ENCODE peak calls at places on chromosomes 2 and 18, in four cellular contexts. One of them, this sample, is unnamed.
A peak's percentile ranks its signal among the peaks of the same experiment; 100 is the strongest.

GRCh38 chr18:59198215-59198614 is 21.7 kb upstream of the GRP start:
- DNase-seq in K562: no peak
- DNase-seq in stomach: no peak
- DNase-seq in esophagus muscularis mucosa: no peak
- DNase-seq in this sample: no peak

GRCh38 chr18:54506516-54507261 is 84.4 kb upstream of the DYNAP start:
- DNase-seq in K562: no peak
- DNase-seq in esophagus muscularis mucosa: no peak
- DNase-seq in stomach: no peak
- DNase-seq in this sample: peak; percentile 5

GRCh38 chr2:132955871-132956615 is 286.0 kb upstream of the LYPD1 start:
- DNase-seq in esophagus muscularis mucosa: no peak
- DNase-seq in stomach: no peak
- DNase-seq in K562: no peak
- DNase-seq in this sample: no peak

GRCh38 chr2:31031132-31031706 is 107.0 kb downstream of the GALNT14 start:
- DNase-seq in K562: no peak
- DNase-seq in stomach: no peak
- DNase-seq in esophagus muscularis mucosa: no peak
- DNase-seq in this sample: no peak

GRCh38 chr2:30410217-30410616 is 36.8 kb upstream of the LCLAT1 start:
- DNase-seq in esophagus muscularis mucosa: no peak
- DNase-seq in stomach: no peak
- DNase-seq in K562: no peak
- DNase-seq in this sample: no peak

GRCh38 chr18:40452599-40452998 is 1502.4 kb upstream of the PIK3C3 start:
- DNase-seq in esophagus muscularis mucosa: no peak
- DNase-seq in K562: no peak
- DNase-seq in stomach: no peak
- DNase-seq in this sample: no peak

GRCh38 chr2:217360781-217361485 is 501.1 kb upstream of the TNP1 start:
- DNase-seq in stomach: no peak
- DNase-seq in esophagus muscularis mucosa: peak; percentile 91
- DNase-seq in K562: peak; percentile 13
- DNase-seq in this sample: no peak

GRCh38 chr2:212735648-212736047 is 197.0 kb upstream of the ERBB4 start:
- DNase-seq in stomach: no peak
- DNase-seq in K562: no peak
- DNase-seq in esophagus muscularis mucosa: no peak
- DNase-seq in this sample: no peak

GRCh38 chr2:49002750-49003149 is 151.6 kb downstream of the FSHR start:
- DNase-seq in esophagus muscularis mucosa: no peak
- DNase-seq in stomach: no peak
- DNase-seq in K562: no peak
- DNase-seq in this sample: no peak

GRCh38 chr2:158214431-158214830 is 112.8 kb downstream of the UPP2 start:
- DNase-seq in stomach: no peak
- DNase-seq in K562: peak; percentile 85
- DNase-seq in esophagus muscularis mucosa: no peak
- DNase-seq in this sample: no peak

GRCh38 chr18:9765505-9765904 is 57.4 kb downstream of the RAB31 start:
- DNase-seq in stomach: no peak
- DNase-seq in K562: no peak
- DNase-seq in esophagus muscularis mucosa: peak; percentile 26
- DNase-seq in this sample: no peak

GRCh38 chr2:7450188-7451156 is 533.3 kb downstream of the RNF144A start:
- DNase-seq in stomach: no peak
- DNase-seq in K562: no peak
- DNase-seq in esophagus muscularis mucosa: no peak
- DNase-seq in this sample: no peak

GRCh38 chr2:8685697-8686358 is 4.0 kb downstream of the ID2 start:
- DNase-seq in stomach: peak; percentile 77
- DNase-seq in esophagus muscularis mucosa: no peak
- DNase-seq in K562: peak; percentile 75
- DNase-seq in this sample: peak; percentile 67
- TF ChIP-seq POLR2A in stomach: no peak
- TF ChIP-seq POLR2A in esophagus muscularis mucosa: no peak
- TF ChIP-seq POLR2A in K562: no peak
- TF ChIP-seq POLR2A in this sample: no peak

GRCh38 chr2:96842600-96842999 is 1.2 kb downstream of the ANKRD23 start:
- DNase-seq in stomach: no peak
- DNase-seq in esophagus muscularis mucosa: no peak
- DNase-seq in K562: no peak
- DNase-seq in this sample: no peak

GRCh38 chr2:96844405-96844808 is 586 bp upstream of the ANKRD23 start:
- DNase-seq in stomach: no peak
- DNase-seq in K562: no peak
- DNase-seq in esophagus muscularis mucosa: no peak
- DNase-seq in this sample: no peak

GRCh38 chr2:96839875-96840850 is 3.7 kb downstream of the ANKRD23 start:
- DNase-seq in stomach: no peak
- DNase-seq in K562: no peak
- DNase-seq in esophagus muscularis mucosa: no peak
- DNase-seq in this sample: no peak

GRCh38 chr2:96843538-96844268 is at the start of gene ANKRD23:
- DNase-seq in K562: no peak
- DNase-seq in stomach: no peak
- DNase-seq in esophagus muscularis mucosa: no peak
- DNase-seq in this sample: no peak

GRCh38 chr2:96841707-96842495 is 1.9 kb downstream of the ANKRD23 start:
- DNase-seq in K562: no peak
- DNase-seq in stomach: no peak
- DNase-seq in esophagus muscularis mucosa: no peak
- DNase-seq in this sample: no peak
- TF ChIP-seq POLR2AphosphoS5 in K562: no peak
- TF ChIP-seq POLR2AphosphoS5 in stomach: no peak
- TF ChIP-seq POLR2AphosphoS5 in esophagus muscularis mucosa: no peak
- TF ChIP-seq POLR2AphosphoS5 in this sample: no peak

GRCh38 chr2:230184727-230185578 is 34.8 kb downstream of the SP110 start:
- DNase-seq in stomach: no peak
- DNase-seq in esophagus muscularis mucosa: peak; percentile 77
- DNase-seq in K562: no peak
- DNase-seq in this sample: no peak
- TF ChIP-seq POLR2A in stomach: no peak
- TF ChIP-seq POLR2A in esophagus muscularis mucosa: no peak
- TF ChIP-seq POLR2A in K562: no peak
- TF ChIP-seq POLR2A in this sample: no peak

GRCh38 chr2:32865399-32866068 is 81.2 kb upstream of the LTBP1 start:
- DNase-seq in esophagus muscularis mucosa: no peak
- DNase-seq in stomach: no peak
- DNase-seq in K562: no peak
- DNase-seq in this sample: no peak
- TF ChIP-seq POLR2AphosphoS5 in esophagus muscularis mucosa: no peak
- TF ChIP-seq POLR2AphosphoS5 in stomach: no peak
- TF ChIP-seq POLR2AphosphoS5 in K562: no peak
- TF ChIP-seq POLR2AphosphoS5 in this sample: no peak

GRCh38 chr2:39437522-39438296 is 624 bp upstream of the MAP4K3 start:
- DNase-seq in K562: peak; percentile 76
- DNase-seq in esophagus muscularis mucosa: no peak
- DNase-seq in stomach: peak; percentile 64
- DNase-seq in this sample: peak; percentile 41
- TF ChIP-seq POLR2A in K562: no peak
- TF ChIP-seq POLR2A in esophagus muscularis mucosa: no peak
- TF ChIP-seq POLR2A in stomach: no peak
- TF ChIP-seq POLR2A in this sample: peak; percentile 83

GRCh38 chr2:175709248-175709647 is 292.8 kb downstream of the LNPK start:
- DNase-seq in stomach: no peak
- DNase-seq in esophagus muscularis mucosa: no peak
- DNase-seq in K562: no peak
- DNase-seq in this sample: no peak

GRCh38 chr2:175707322-175707721 is 294.7 kb downstream of the LNPK start:
- DNase-seq in esophagus muscularis mucosa: no peak
- DNase-seq in stomach: no peak
- DNase-seq in K562: peak; percentile 65
- DNase-seq in this sample: no peak
- TF ChIP-seq POLR2AphosphoS5 in esophagus muscularis mucosa: no peak
- TF ChIP-seq POLR2AphosphoS5 in stomach: no peak
- TF ChIP-seq POLR2AphosphoS5 in K562: peak; percentile 53
- TF ChIP-seq POLR2AphosphoS5 in this sample: no peak

GRCh38 chr2:112682101-112682500 is 36.4 kb downstream of the SLC20A1 start:
- DNase-seq in K562: no peak
- DNase-seq in stomach: no peak
- DNase-seq in esophagus muscularis mucosa: no peak
- DNase-seq in this sample: no peak
- TF ChIP-seq POLR2A in K562: no peak
- TF ChIP-seq POLR2A in stomach: no peak
- TF ChIP-seq POLR2A in esophagus muscularis mucosa: no peak
- TF ChIP-seq POLR2A in this sample: no peak

DNA sequence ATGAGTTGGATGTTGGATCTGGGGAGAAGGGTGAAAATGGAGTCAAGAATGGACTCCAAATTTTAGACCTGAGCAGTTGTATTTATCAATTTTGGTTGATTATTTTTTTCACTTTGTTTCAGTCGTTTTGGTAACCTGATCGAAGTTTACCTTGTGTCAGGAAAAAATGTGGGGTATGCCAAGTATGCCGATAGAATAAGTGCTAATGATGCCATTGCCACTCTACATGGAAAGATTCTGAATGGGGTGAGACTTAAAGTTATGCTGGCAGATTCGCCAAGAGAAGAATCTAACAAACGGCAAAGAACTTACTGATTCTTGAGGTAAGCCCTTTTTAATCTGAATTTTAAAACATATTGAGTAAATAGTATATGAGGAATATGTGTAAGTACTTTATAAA is 13.6 kb downstream of the RBM45 start:
- DNase-seq in stomach: no peak
- DNase-seq in K562: no peak
- DNase-seq in esophagus muscularis mucosa: no peak
- DNase-seq in this sample: no peak
- TF ChIP-seq POLR2AphosphoS5 in stomach: no peak
- TF ChIP-seq POLR2AphosphoS5 in K562: no peak
- TF ChIP-seq POLR2AphosphoS5 in esophagus muscularis mucosa: no peak
- TF ChIP-seq POLR2AphosphoS5 in this sample: no peak

This sample was measured in GM12891.